ENCODE peak calls at places on chromosomes 16 and 17, in nine cellular contexts. C, G, B, E, S, T, A, R and I are unnamed samples.

GRCh38 chr17:57946798-57947358 is 8.3 kb downstream of the CUEDC1 start:
- DNase-seq in A (no peak), S (peak; percentile 80), C (peak; percentile 12), R (no peak), B (peak; percentile 28), G (peak; percentile 53), T (no peak), E (peak; percentile 87), I (peak; percentile 78)

GRCh38 chr17:51000835-51001638 is 119.6 kb downstream of the SPAG9 start:
- DNase-seq in R (no peak), E (peak; percentile 91), A (no peak), S (peak; percentile 48), T (no peak), B (peak; percentile 21), G (peak; percentile 55), C (peak; percentile 49), I (peak; percentile 78)

GRCh38 chr16:68372381-68372720 is 61.5 kb downstream of the PRMT7 start:
- DNase-seq in C (no peak), B (no peak), T (no peak), G (no peak), S (no peak), R (no peak), E (no peak), A (no peak), I (no peak)

GRCh38 chr16:84749072-84749471 is 49.3 kb downstream of the USP10 start:
- DNase-seq in C (no peak), G (no peak), A (no peak), T (no peak), S (no peak), B (no peak), E (no peak), R (no peak), I (no peak)

GRCh38 chr16:65890203-65890602 is 476.3 kb upstream of the CDH5 start:
- DNase-seq in R (no peak), S (no peak), T (no peak), C (no peak), B (no peak), E (no peak), A (no peak), G (no peak), I (no peak)

GRCh38 chr16:30335598-30336474 is 19.3 kb downstream of the CD2BP2 start:
- DNase-seq in E (peak; percentile 16), B (peak; percentile 37), R (no peak), G (no peak), A (no peak), T (no peak), S (no peak), C (no peak), I (no peak)

GRCh38 chr17:44787271-44787940 is 28.6 kb downstream of the ADAM11 start:
- DNase-seq in E (no peak), G (no peak), A (no peak), S (no peak), R (no peak), C (no peak), T (no peak), B (no peak), I (no peak)

GRCh38 chr17:3804503-3804931 is 3.5 kb upstream of the ITGAE start:
- DNase-seq in A (no peak), B (peak; percentile 55), S (peak; percentile 41), R (no peak), T (no peak), C (no peak), E (no peak), G (no peak), I (peak; percentile 38)

GRCh38 chr16:27437946-27438345 is 36.0 kb downstream of the IL21R start:
- DNase-seq in A (no peak), T (no peak), G (no peak), B (no peak), R (no peak), S (no peak), C (no peak), E (no peak), I (no peak)

GRCh38 chr17:29212681-29213121 is 32.5 kb upstream of the MYO18A start:
- DNase-seq in E (no peak), T (no peak), G (peak; percentile 16), B (no peak), C (no peak), A (no peak), R (no peak), S (no peak), I (peak; percentile 6)

GRCh38 chr16:57374067-57374534 is 1.8 kb downstream of the CX3CL1 start:
- DNase-seq in E (no peak), B (peak; percentile 18), G (no peak), A (no peak), S (no peak), C (no peak), R (no peak), T (no peak), I (peak; percentile 62)

GRCh38 chr16:74570412-74571301 is 36.3 kb downstream of the GLG1 start:
- DNase-seq in G (no peak), S (no peak), C (no peak), R (no peak), B (no peak), T (no peak), E (no peak), A (no peak), I (peak; percentile 12)

GRCh38 chr17:76852843-76853242 is 15.4 kb upstream of the MGAT5B start:
- DNase-seq in R (no peak), C (no peak), B (no peak), G (no peak), E (no peak), S (no peak), A (no peak), T (no peak), I (no peak)

GRCh38 chr17:73901249-73901648 is 257.0 kb upstream of the SDK2 start:
- DNase-seq in S (no peak), G (no peak), E (no peak), T (no peak), R (no peak), B (no peak), A (no peak), C (no peak), I (no peak)

GRCh38 chr17:77273397-77274136 is 132.8 kb downstream of the SEC14L1 start:
- DNase-seq in G (no peak), C (no peak), E (no peak), T (no peak), R (no peak), S (no peak), A (no peak), B (no peak), I (peak; percentile 13)

GRCh38 chr17:27807567-27808470 is 7.5 kb upstream of the NOS2 start:
- DNase-seq in R (no peak), B (peak; percentile 65), A (no peak), S (peak; percentile 75), E (no peak), G (no peak), C (no peak), T (peak; percentile 28), I (no peak)

GRCh38 chr16:27844826-27845225 is 218.7 kb downstream of the GSG1L start:
- DNase-seq in G (no peak), C (no peak), T (no peak), B (no peak), S (no peak), R (no peak), A (no peak), E (no peak), I (no peak)